ENCODE peak calls at places on chromosomes 11 and 22, in six cellular contexts. H, O, S, R, V and P are unnamed samples.

GRCh38 chr11:123580557-123581275 is 73.7 kb downstream of the SCN3B start:
- DNase-seq in H (peak), O (no peak), S (peak), R (peak), V (no peak), P (no peak)

GRCh38 chr11:91763331-91763730 is 461.3 kb upstream of the FAT3 start:
- DNase-seq in H (no peak), O (no peak), S (no peak), R (no peak), V (no peak), P (no peak)

GRCh38 chr11:74009675-74010305 is 905 bp upstream of the UCP3 start:
- DNase-seq in H (no peak), O (no peak), S (no peak), R (no peak), V (no peak), P (no peak)

GRCh38 chr22:40411506-40411861 is 41.1 kb downstream of the SGSM3 start:
- DNase-seq in H (no peak), O (no peak), S (no peak), R (no peak), V (no peak), P (no peak)

GRCh38 chr11:77471520-77472234 is 2.2 kb downstream of the PAK1 start:
- DNase-seq in H (peak), O (no peak), S (peak), R (no peak), V (no peak), P (no peak)

GRCh38 chr11:120088056-120088455 is 49.9 kb downstream of the TRIM29 start:
- DNase-seq in H (no peak), O (no peak), S (no peak), R (no peak), V (no peak), P (no peak)

GRCh38 chr11:124075841-124076571 is 34.9 kb upstream of the OR10G7 start:
- DNase-seq in H (no peak), O (no peak), S (peak), R (no peak), V (no peak), P (no peak)

GRCh38 chr22:24455751-24456426 is 28.5 kb downstream of the ADORA2A start:
- DNase-seq in H (no peak), O (no peak), S (no peak), R (no peak), V (no peak), P (no peak)

GRCh38 chr11:8206251-8207079 is 37.6 kb upstream of the RIC3 start:
- DNase-seq in H (no peak), O (no peak), S (peak), R (no peak), V (no peak), P (no peak)

GRCh38 chr22:37187552-37187890 is 526 bp downstream of the C1QTNF6 start:
- DNase-seq in H (peak), O (no peak), S (no peak), R (no peak), V (no peak), P (no peak)

GRCh38 chr11:129285387-129285786 is 90.3 kb upstream of the BARX2 start:
- DNase-seq in H (no peak), O (no peak), S (no peak), R (no peak), V (no peak), P (no peak)

GRCh38 chr11:113001709-113002108 is 40.5 kb downstream of the NCAM1 start:
- DNase-seq in H (no peak), O (no peak), S (no peak), R (no peak), V (no peak), P (no peak)

GRCh38 chr11:76234704-76235232 is 28.5 kb upstream of the WNT11 start:
- DNase-seq in H (no peak), O (no peak), S (no peak), R (no peak), V (peak), P (no peak)

GRCh38 chr11:67691149-67691548 is 16.7 kb upstream of the ALDH3B2 start:
- DNase-seq in H (peak), O (no peak), S (no peak), R (no peak), V (no peak), P (no peak)

GRCh38 chr11:132114185-132114584 is 743.8 kb downstream of the NTM start:
- DNase-seq in H (peak), O (no peak), S (peak), R (no peak), V (no peak), P (no peak)

DNA sequence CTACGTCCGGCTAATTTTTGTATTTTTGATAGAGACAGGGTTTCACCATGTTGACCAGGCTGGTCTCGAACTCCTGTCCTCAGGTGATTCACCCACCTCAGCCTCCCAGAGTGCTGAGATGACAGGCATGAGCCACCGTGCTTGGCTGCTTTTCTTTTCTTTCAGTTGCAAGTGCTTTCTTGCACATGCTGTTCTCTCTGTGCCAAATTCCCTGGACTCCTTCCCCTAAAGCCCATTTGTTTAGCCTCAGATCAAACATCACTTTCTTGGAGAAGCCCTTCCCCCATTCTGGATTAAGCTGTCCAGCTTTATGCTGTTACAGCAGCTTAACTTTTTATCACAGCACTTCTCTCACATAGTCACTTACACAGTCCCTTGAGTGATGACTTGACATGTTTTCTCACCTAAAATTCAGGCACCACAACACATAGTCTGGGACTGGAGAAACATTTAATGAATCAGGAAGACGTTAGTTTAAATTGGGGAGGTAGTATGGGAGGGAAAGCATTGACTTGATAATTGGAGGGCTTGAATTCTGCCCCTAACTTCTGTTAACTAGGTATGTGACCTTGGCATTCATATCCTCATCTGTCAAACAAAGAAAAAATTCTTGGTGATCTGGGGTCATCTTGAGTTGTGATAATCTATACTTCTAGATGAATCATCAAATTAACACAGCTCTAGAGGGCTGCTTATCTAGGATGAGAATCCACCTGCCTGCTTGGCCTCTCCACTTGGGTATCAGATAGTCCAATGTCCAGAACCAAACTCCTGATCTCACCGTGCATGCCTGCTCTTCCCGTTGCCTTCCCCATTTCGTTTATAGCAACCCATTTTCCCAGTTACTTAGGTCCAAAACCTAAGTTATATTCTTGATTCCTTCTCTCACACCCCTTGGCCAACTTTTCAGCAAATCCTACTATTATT is 18.4 kb downstream of the ACO2 start:
- DNase-seq in H (no peak), O (peak), S (no peak), R (no peak), V (no peak), P (no peak)
- H3K27ac ChIP-seq in H (no peak), O (no peak), S (peak), R (no peak), V (peak), P (no peak)

GRCh38 chr11:2988361-2988762 is 3.8 kb downstream of the NAP1L4 start:
- DNase-seq in H (peak), O (no peak), S (no peak), R (no peak), V (no peak), P (no peak)
- H3K4me3 ChIP-seq in H (peak), O (peak), S (peak), R (no peak), V (no peak), P (peak)

GRCh38 chr11:44566952-44567875 is 1.8 kb downstream of the CD82 start:
- DNase-seq in H (no peak), O (no peak), S (no peak), R (no peak), V (no peak), P (no peak)

GRCh38 chr11:44565746-44566558 is 489 bp downstream of the CD82 start:
- DNase-seq in H (no peak), O (no peak), S (no peak), R (no peak), V (no peak), P (no peak)

GRCh38 chr11:44567876-44568256 is 2.4 kb downstream of the CD82 start:
- DNase-seq in H (no peak), O (no peak), S (no peak), R (no peak), V (no peak), P (no peak)

GRCh38 chr11:44565008-44565745 is at the start of gene CD82:
- DNase-seq in H (peak), O (peak), S (peak), R (peak), V (peak), P (peak)

GRCh38 chr11:44566559-44566949 is 1.1 kb downstream of the CD82 start:
- DNase-seq in H (no peak), O (no peak), S (no peak), R (no peak), V (no peak), P (no peak)
- H3K27ac ChIP-seq in H (no peak), O (no peak), S (no peak), R (no peak), V (peak), P (no peak)

GRCh38 chr11:45896392-45897068 is 10.5 kb downstream of the FREY1 start:
- DNase-seq in H (no peak), O (no peak), S (no peak), R (peak), V (no peak), P (no peak)
- H3K4me3 ChIP-seq in H (no peak), O (no peak), S (peak), R (no peak), V (no peak), P (no peak)